ENCODE peak calls at places on chromosome X, in nine cellular contexts. I is lower leg skin, Z is HCT116, L is breast epithelium, G is adrenal gland, H is K562, B is NB4, E is body of pancreas, T is sigmoid colon. Y is an unnamed sample.

GRCh38 chrX:11188664-11189063 is 77.5 kb downstream of the HCCS start:
- DNase-seq in I (no peak), E (no peak), H (no peak), G (no peak), B (no peak), L (no peak), T (no peak), Z (no peak), Y (no peak)

GRCh38 chrX:132412208-132412607 is 76.6 kb downstream of the MBNL3 start:
- DNase-seq in H (no peak), E (no peak), I (no peak), B (no peak), T (no peak), Z (no peak), L (no peak), G (no peak), Y (no peak)

GRCh38 chrX:68832101-68832416 is 3.2 kb downstream of the EFNB1 start:
- DNase-seq in T (peak), E (no peak), L (no peak), B (peak), G (peak), I (no peak), H (no peak), Z (no peak), Y (peak)

GRCh38 chrX:39260965-39261364 is 459.7 kb downstream of the MID1IP1 start:
- DNase-seq in E (no peak), T (no peak), B (peak), G (no peak), Z (no peak), L (no peak), I (no peak), H (no peak), Y (no peak)

GRCh38 chrX:139429913-139430312 is 100.6 kb upstream of the F9 start:
- DNase-seq in I (no peak), T (no peak), B (no peak), G (no peak), Z (no peak), E (no peak), L (no peak), H (peak), Y (no peak)

GRCh38 chrX:1336331-1337143 is at the start of gene IL3RA:
- DNase-seq in Z (no peak), E (no peak), G (peak), B (peak), I (peak), H (no peak), L (no peak), T (peak), Y (no peak)

GRCh38 chrX:72169008-72169728 is 12.4 kb upstream of the PIN4 start:
- DNase-seq in E (no peak), L (no peak), Z (no peak), T (no peak), B (peak), H (peak), G (no peak), I (no peak), Y (no peak)

GRCh38 chrX:120302434-120302833 is 8.8 kb downstream of the TMEM255A start:
- DNase-seq in H (no peak), I (no peak), L (no peak), T (no peak), Z (no peak), G (no peak), E (no peak), B (peak), Y (no peak)

GRCh38 chrX:153794897-153795816 is 689 bp downstream of the SSR4 start:
- DNase-seq in I (no peak), L (no peak), B (no peak), H (peak), T (no peak), G (no peak), E (no peak), Z (no peak), Y (no peak)

GRCh38 chrX:107454302-107454701 is 4.8 kb downstream of the FRMPD3 start:
- DNase-seq in B (peak), Z (peak), G (no peak), T (no peak), H (no peak), I (no peak), L (no peak), E (no peak), Y (no peak)

GRCh38 chrX:13597928-13598327 is 28.5 kb downstream of the EGFL6 start:
- DNase-seq in B (no peak), I (no peak), Z (no peak), T (no peak), E (peak), H (no peak), L (no peak), G (no peak), Y (no peak)

GRCh38 chrX:127459784-127460183 is 592.4 kb downstream of the ACTRT1 start:
- DNase-seq in L (no peak), H (no peak), I (no peak), G (no peak), T (no peak), E (no peak), B (peak), Z (no peak), Y (no peak)

GRCh38 chrX:69000857-69001256 is 164.4 kb downstream of the PJA1 start:
- DNase-seq in E (no peak), B (peak), I (no peak), T (no peak), L (no peak), G (no peak), Z (no peak), H (no peak), Y (no peak)

GRCh38 chrX:78658851-78659744 is at the start of gene RTL3:
- DNase-seq in T (no peak), G (no peak), E (no peak), B (peak), L (no peak), H (no peak), I (no peak), Z (no peak), Y (no peak)

GRCh38 chrX:103017542-103017941 is 46.4 kb downstream of the BEX1 start:
- DNase-seq in E (no peak), Z (no peak), T (no peak), B (peak), H (no peak), G (no peak), L (no peak), I (no peak), Y (no peak)

GRCh38 chrX:111100191-111100590 is 4.2 kb downstream of the PAK3 start:
- DNase-seq in Z (peak), E (no peak), L (no peak), G (no peak), H (peak), B (peak), I (no peak), T (no peak), Y (no peak)

GRCh38 chrX:84339507-84340364 is 151.7 kb upstream of the RPS6KA6 start:
- DNase-seq in E (no peak), L (no peak), B (peak), Z (no peak), I (no peak), T (no peak), G (no peak), H (peak), Y (no peak)
- TF ChIP-seq CTCF in E (peak), L (no peak), B (peak), Z (peak), I (no peak), T (peak), G (peak), H (peak), Y (peak)

GRCh38 chrX:124764354-124764753 is 418.0 kb downstream of the SH2D1A start:
- DNase-seq in G (no peak), E (no peak), B (no peak), I (no peak), L (no peak), H (peak), T (no peak), Z (no peak), Y (no peak)
- TF ChIP-seq POLR2A in G (no peak), E (no peak), B (no peak), I (no peak), L (no peak), H (no peak), T (no peak), Z (no peak), Y (no peak)

DNA sequence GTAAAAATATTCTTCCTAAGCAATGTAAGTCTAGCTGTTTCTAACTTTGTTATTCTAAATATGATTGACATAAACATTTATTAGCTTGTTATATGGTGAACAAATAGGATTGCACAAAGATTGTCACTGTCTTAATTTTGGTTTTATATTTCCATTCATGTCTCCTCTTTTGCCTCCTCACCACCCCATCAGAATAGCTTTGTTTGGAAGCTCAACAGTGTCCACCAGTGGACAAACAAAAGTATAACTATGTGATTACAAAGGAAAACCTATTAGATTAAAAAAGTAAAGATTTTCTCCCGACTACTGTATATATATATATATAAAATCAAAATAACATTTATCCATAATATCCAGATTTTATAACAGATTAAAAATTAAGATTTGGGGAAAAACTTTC is 468.2 kb downstream of the ZIC3 start:
- DNase-seq in B (peak), H (peak), Z (no peak), I (no peak), T (no peak), G (no peak), L (no peak), E (no peak), Y (no peak)
- H3K4me3 ChIP-seq in B (no peak), H (no peak), Z (no peak), I (no peak), T (no peak), G (no peak), L (no peak), E (no peak), Y (no peak)

GRCh38 chrX:4484266-4484665 is 770.8 kb upstream of the PRKX start:
- DNase-seq in B (no peak), I (no peak), H (no peak), G (no peak), E (no peak), Z (no peak), L (no peak), T (no peak), Y (no peak)

DNA sequence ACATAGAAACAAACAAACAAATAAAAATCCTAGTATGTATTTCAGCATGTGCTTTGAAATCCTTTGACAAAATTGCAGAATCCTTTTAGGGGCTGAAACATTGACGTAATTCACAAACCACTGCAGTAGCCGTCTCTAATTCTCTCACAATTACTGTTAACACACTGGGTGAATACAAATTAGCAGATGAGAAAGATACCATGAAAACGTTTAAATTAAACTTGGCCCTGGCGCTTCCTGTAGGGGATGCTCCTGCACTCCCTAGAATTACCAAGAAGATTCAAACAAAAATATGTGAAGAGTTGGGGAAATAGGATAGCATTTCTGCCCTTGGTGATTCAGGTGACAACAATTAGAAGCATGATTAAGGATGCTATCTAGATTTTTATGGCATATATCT is 772.5 kb upstream of the PRKX start:
- DNase-seq in L (no peak), Z (no peak), G (no peak), T (no peak), H (no peak), I (no peak), E (no peak), B (no peak), Y (no peak)
- TF ChIP-seq CTCF in L (no peak), Z (no peak), G (no peak), T (no peak), H (no peak), I (no peak), E (no peak), B (no peak), Y (no peak)

DNA sequence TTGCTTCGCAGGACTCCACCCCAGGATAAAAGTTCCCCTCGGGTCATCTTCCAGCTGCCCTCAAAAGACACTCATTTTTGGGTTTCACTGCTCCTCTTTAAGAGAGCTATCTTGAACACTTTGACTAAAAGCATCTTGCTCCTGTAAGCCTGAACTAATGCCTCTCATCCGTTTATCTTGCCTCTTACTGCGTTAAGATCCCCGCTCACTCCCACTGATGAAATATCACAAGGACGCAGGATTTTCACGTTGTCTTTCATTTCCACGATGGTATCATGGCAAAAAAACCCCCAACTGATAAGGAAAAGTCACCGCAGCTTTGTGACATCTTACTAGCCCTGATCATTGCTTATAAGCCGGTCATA is 583 bp upstream of the ACSL4 start:
- DNase-seq in L (no peak), Z (no peak), H (no peak), B (no peak), T (no peak), I (no peak), G (no peak), E (no peak), Y (no peak)
- TF ChIP-seq POLR2A in L (no peak), Z (no peak), H (no peak), B (no peak), T (no peak), I (no peak), G (no peak), E (no peak), Y (no peak)

DNA sequence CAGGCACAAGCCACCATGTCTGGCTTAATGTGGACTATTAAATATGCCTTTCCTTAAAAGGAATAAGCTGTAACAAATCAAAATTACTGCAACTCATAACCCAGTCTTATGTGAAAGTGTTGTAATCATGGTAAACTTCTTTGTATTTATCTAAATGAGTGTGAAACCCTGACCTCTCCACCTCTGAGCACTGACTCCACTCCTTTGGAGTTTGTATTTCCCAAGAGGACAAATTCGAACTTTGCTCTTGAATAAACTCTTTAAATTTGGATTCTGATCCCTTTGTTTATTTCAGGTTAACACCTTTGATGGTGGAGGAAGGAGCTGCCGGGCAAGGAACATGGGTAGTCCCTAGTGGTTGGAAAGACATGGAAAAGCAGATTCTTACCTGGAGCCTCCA is 48.3 kb upstream of the FAM9A start:
- DNase-seq in T (no peak), Z (no peak), G (no peak), H (no peak), B (no peak), I (no peak), L (no peak), E (no peak), Y (no peak)
- H3K4me3 ChIP-seq in T (no peak), Z (no peak), G (no peak), H (no peak), B (no peak), I (no peak), L (no peak), E (no peak), Y (no peak)

GRCh38 chrX:105328773-105329172 is 108.3 kb upstream of the TEX13A start:
- DNase-seq in I (no peak), L (no peak), E (no peak), Z (no peak), G (no peak), B (no peak), T (no peak), H (no peak), Y (no peak)

DNA sequence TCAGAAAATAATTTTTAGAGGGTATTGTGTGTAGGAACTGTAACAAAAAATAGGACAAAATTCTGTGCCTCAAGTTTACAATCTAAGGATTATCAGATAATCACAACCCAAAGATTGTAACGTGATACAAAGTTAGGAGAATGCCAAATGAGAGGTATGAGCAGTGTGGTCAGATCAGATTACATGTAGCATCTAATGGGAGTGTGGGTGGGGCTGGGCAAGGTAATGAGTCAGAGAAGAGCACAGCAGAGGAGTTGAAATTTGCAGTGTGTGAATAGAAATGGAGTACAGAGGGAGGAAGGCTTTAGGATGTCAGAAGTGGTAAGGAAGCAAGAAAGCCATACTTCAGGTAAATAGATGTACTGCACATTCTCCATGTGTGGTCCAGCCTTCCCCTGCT is 103.5 kb upstream of the TEX13A start:
- DNase-seq in B (no peak), G (no peak), I (no peak), L (no peak), H (no peak), T (no peak), E (no peak), Z (no peak), Y (no peak)
- TF ChIP-seq CTCF in B (no peak), G (no peak), I (no peak), L (no peak), H (no peak), T (no peak), E (no peak), Z (no peak), Y (no peak)

DNA sequence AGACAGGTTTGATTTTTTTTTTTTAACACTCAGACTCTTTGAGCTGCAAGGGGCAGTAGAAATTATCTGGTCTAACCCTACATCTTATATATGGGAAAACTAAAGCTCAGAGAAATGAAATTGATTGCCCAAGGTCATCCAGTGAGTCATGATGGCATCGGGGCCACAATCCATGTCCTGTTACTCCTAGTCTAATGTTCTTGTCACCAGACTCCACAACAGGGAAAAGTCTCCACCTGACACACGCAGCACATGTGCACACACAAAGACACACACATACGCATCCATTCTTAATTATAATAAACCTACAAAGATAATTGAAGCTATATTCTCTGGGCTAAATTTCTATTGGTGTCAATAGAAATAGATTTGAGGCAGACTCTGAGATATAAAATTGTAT is 48.4 kb downstream of the GPC3 start:
- DNase-seq in I (no peak), T (no peak), H (no peak), G (no peak), L (no peak), E (no peak), Z (no peak), B (no peak), Y (no peak)
- TF ChIP-seq POLR2A in I (no peak), T (no peak), H (no peak), G (no peak), L (no peak), E (no peak), Z (no peak), B (no peak), Y (no peak)

DNA sequence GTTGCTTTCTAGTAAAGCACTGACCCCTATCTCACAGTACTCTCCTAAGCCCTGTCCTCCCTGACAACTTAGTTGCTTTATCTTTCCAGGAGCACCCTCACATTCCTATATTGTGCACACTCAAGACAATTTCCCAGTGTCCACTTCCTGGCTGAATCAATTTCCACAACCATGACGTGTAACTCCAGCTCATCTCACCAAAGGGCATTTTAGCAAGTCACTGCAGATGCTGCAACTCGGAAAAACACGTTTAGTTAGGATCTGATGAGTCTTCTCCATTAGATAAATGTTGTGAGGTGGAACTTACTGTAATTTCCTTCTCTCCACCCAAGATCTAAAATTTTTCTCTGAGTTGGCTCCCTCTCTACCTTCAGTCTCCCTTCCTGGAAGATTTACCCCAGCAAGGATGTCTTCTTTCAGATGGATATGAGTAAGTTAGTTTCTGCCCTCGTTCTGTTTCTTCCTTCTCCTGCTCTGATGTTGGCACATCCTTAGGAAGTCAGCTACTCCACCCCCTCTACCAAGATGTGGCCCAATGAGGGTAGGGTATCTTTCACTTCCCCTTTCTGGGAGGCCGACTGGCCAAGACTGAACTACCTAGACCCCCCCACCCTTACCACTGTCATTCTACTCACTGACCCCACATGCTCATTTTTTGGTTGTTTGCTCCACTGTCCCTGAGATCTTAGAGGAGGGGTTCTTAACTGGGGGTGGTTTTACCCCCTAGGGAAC is 28.7 kb upstream of the IL13RA1 start:
- DNase-seq in B (peak), H (no peak), E (no peak), L (no peak), T (no peak), I (no peak), Z (no peak), G (no peak), Y (no peak)
- H3K4me3 ChIP-seq in B (no peak), H (no peak), E (no peak), L (no peak), T (no peak), I (no peak), Z (no peak), G (no peak), Y (no peak)